ENCODE peak calls at places on chromosomes 4 and X, in six cellular contexts. B, E, T, I, Q and V are unnamed samples.

GRCh38 chrX:74536142-74537010 is 78.0 kb downstream of the RLIM start:
- DNase-seq in B (peak; percentile 73), E (peak; percentile 15), I (peak; percentile 57), Q (peak; percentile 83), T (peak; percentile 80), V (peak; percentile 73)

GRCh38 chr4:150176559-150176958 is 98.3 kb downstream of the DCLK2 start:
- DNase-seq in I (peak; percentile 57), T (no peak), Q (peak; percentile 55), E (no peak), B (peak; percentile 96), V (peak; percentile 47)

GRCh38 chr4:145609494-145610427 is 9.4 kb upstream of the MMAA start:
- DNase-seq in B (peak; percentile 72), I (peak; percentile 68), Q (peak; percentile 77), T (peak; percentile 64), E (peak; percentile 42), V (peak; percentile 59)

GRCh38 chr4:7627251-7628250 is 192.8 kb upstream of the PSAPL1 start:
- DNase-seq in I (no peak), E (no peak), Q (no peak), T (no peak), B (no peak), V (no peak)

GRCh38 chr4:25174674-25175073 is 14.4 kb upstream of the SEPSECS start:
- DNase-seq in I (no peak), E (no peak), B (peak; percentile 16), Q (peak; percentile 12), T (no peak), V (peak; percentile 72)

GRCh38 chrX:1686642-1687041 is 71.8 kb downstream of the ASMT start:
- DNase-seq in I (no peak), B (peak; percentile 60), E (no peak), Q (no peak), T (no peak), V (peak; percentile 25)

GRCh38 chrX:117972681-117973080 is 143.9 kb downstream of the KLHL13 start:
- DNase-seq in Q (peak; percentile 40), E (no peak), T (no peak), I (no peak), B (no peak), V (no peak)

GRCh38 chrX:42821803-42822443 is 44.0 kb upstream of the PPP1R2C start:
- DNase-seq in T (no peak), I (no peak), E (no peak), B (no peak), Q (no peak), V (no peak)

GRCh38 chrX:40383969-40384368 is 196.8 kb upstream of the ATP6AP2 start:
- DNase-seq in E (no peak), I (no peak), Q (no peak), B (no peak), T (no peak), V (no peak)

GRCh38 chr4:151325320-151326246 is at the start of gene SH3D19:
- DNase-seq in I (no peak), E (no peak), B (peak; percentile 59), T (peak; percentile 60), Q (peak; percentile 19), V (peak; percentile 31)

GRCh38 chr4:4182835-4183568 is 43.7 kb downstream of the OTOP1 start:
- DNase-seq in T (no peak), Q (no peak), E (no peak), B (peak; percentile 2), I (no peak), V (no peak)

GRCh38 chrX:108309144-108309543 is 129.1 kb downstream of the COL4A6 start:
- DNase-seq in E (no peak), Q (peak; percentile 79), T (no peak), B (no peak), I (no peak), V (peak; percentile 18)

GRCh38 chr4:121791481-121791880 is 9.6 kb upstream of the EXOSC9 start:
- DNase-seq in E (no peak), Q (peak; percentile 88), T (no peak), I (peak; percentile 68), B (peak; percentile 91), V (peak; percentile 86)

GRCh38 chr4:174119051-174119450 is 164.4 kb downstream of the FBXO8 start:
- DNase-seq in B (peak; percentile 75), Q (peak; percentile 51), E (no peak), I (peak; percentile 8), T (no peak), V (peak; percentile 13)

GRCh38 chrX:143296521-143296920 is 220.8 kb downstream of the SPANXN3 start:
- DNase-seq in T (no peak), B (no peak), E (no peak), Q (no peak), I (no peak), V (no peak)

GRCh38 chrX:11755724-11756123 is 2.3 kb upstream of the MSL3 start:
- DNase-seq in I (no peak), E (no peak), Q (no peak), T (no peak), B (no peak), V (no peak)

GRCh38 chrX:98111684-98112083 is 1228.0 kb downstream of the RPA4 start:
- DNase-seq in E (no peak), Q (no peak), I (no peak), T (no peak), B (no peak), V (peak; percentile 1)

GRCh38 chr4:108240356-108240755 is 71.6 kb upstream of the LEF1 start:
- DNase-seq in E (no peak), Q (peak; percentile 5), T (no peak), B (peak; percentile 19), I (peak; percentile 67), V (no peak)
- TF ChIP-seq CTCF in E (no peak), Q (no peak), T (no peak), B (no peak), I (no peak), V (no peak)

DNA sequence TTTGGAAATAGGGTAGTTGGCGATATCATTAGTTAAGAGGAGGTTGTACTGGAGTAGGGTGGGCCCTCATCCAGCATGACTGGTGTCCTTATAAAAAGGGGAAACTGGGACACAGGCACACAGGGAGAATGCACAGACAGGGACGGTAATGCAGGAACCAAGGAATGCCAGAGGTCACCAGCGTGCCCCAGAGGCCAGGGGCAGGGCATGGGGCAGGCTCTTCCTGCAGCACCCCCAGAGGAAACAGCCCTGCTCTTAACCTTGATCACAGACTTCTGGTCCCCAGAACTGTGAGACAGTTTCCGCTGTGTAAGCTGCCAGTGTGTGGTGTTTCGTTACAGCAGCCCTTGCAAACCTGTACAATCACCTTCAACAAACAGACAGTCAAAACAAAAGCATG is 15.9 kb upstream of the STOX2 start:
- DNase-seq in I (no peak), T (no peak), B (no peak), Q (no peak), E (no peak), V (no peak)
- TF ChIP-seq CTCF in I (no peak), T (no peak), B (no peak), Q (no peak), E (no peak), V (no peak)

GRCh38 chr4:9771069-9771468 is 10.4 kb upstream of the DRD5 start:
- DNase-seq in I (no peak), T (no peak), B (no peak), E (no peak), Q (no peak), V (no peak)

GRCh38 chr4:9762823-9763475 is 18.5 kb upstream of the DRD5 start:
- DNase-seq in E (no peak), Q (peak; percentile 55), B (peak; percentile 76), T (peak; percentile 60), I (peak; percentile 38), V (peak; percentile 37)

GRCh38 chr4:9764155-9764696 is 17.2 kb upstream of the DRD5 start:
- DNase-seq in Q (no peak), T (no peak), E (no peak), B (no peak), I (no peak), V (no peak)

DNA sequence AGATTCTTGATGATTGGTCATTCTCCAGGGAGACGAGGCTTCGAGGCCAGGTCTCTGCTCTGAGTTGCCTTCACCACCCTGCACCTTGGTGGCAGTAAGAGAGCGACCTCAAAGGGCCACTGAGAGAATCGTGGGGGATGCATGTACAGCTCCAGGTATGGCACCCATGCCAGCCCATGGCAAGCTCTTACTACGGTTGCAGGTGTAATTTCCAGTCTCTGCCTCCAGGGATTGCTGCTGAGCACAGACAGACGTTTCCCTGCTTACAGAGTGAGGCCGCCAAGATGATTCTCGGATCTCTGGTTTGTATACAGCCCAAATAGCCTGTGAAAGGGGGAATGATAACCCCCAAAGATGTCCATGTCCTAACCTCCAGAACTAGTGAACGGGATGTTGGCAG is 16.3 kb upstream of the DRD5 start:
- DNase-seq in E (no peak), I (no peak), B (peak; percentile 1), Q (peak; percentile 4), T (no peak), V (no peak)
- TF ChIP-seq CTCF in E (no peak), I (peak; percentile 35), B (peak; percentile 42), Q (peak; percentile 18), T (no peak), V (peak; percentile 49)

DNA sequence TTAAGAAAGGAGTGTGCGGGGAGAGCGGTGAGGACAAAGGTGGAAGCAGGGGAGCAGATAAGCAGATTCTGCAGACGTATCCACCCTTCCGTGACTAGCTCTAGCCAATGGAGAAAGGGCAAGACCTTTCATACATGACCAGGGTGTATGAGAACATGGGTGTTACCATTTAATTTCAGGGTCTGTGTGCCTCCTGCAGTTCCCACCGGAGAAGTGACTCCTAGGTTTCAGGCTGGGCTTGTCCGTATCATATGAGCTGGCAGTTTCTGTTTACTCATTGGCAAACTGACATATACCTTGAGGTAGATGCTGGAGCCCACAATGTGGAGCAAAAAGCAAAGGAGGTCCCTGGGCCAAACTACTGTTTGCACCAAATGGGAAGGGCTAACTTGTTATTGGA is 6.8 kb downstream of the RBM47 start:
- DNase-seq in Q (peak; percentile 18), E (no peak), B (no peak), T (no peak), I (no peak), V (no peak)
- TF ChIP-seq CTCF in Q (no peak), E (no peak), B (no peak), T (no peak), I (no peak), V (no peak)

DNA sequence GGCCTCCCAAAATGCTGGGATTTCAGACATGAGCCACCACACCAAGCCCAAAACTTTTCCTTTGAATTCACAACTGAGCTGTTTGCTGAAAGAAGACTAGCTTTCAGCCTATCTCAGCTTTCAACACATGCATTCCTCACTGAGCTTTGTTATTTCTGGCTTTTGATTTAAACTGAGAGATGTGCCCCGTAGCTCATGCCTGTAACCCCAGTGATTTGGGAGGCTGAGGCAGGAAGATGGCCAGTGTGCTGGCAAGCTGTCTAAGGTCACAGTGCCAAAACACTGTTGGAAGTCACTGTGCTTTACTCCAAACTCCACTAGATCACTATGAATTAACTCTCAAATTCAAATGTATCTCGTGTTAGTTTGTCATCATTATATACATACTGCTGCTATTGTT is 779.5 kb downstream of the TRIML1 start:
- DNase-seq in E (no peak), B (no peak), I (no peak), Q (no peak), T (no peak), V (no peak)
- TF ChIP-seq CTCF in E (no peak), B (no peak), I (no peak), Q (no peak), T (no peak), V (no peak)